ENCODE peak calls at places on chromosomes 13 and 19, in four cellular contexts. H, K, G and A are unnamed samples. For H3K4me1, the result is how much of the 10 kb centered on the place peaks cover.

GRCh38 chr13:40640845-40641458 is 25.5 kb downstream of the FOXO1 start:
- DNase-seq in H (no peak), K (no peak), G (no peak), A (no peak)

GRCh38 chr19:46596008-46596407 is 5.1 kb upstream of the CALM3 start:
- DNase-seq in H (no peak), K (no peak), G (no peak), A (no peak)

GRCh38 chr19:812049-812816 is 9.5 kb downstream of the PLPPR3 start:
- DNase-seq in H (peak), K (no peak), G (no peak), A (no peak)

GRCh38 chr13:91719033-91719432 is 320.6 kb downstream of the GPC5 start:
- DNase-seq in H (no peak), K (no peak), G (no peak), A (no peak)

GRCh38 chr13:114087430-114087829 is 45.0 kb downstream of the RASA3 start:
- DNase-seq in H (no peak), K (no peak), G (peak), A (peak)

GRCh38 chr19:1997353-1998233 is 17.9 kb downstream of the BTBD2 start:
- DNase-seq in H (no peak), K (no peak), G (no peak), A (no peak)

GRCh38 chr19:48195106-48195830 is 24.8 kb downstream of the ZSWIM9 start:
- DNase-seq in H (no peak), K (no peak), G (no peak), A (no peak)

GRCh38 chr13:77833331-77833863 is 85.2 kb downstream of the EDNRB start:
- DNase-seq in H (no peak), K (no peak), G (no peak), A (no peak)

GRCh38 chr19:4295972-4296771 is 6.0 kb downstream of the TMIGD2 start:
- DNase-seq in H (no peak), K (no peak), G (no peak), A (no peak)

GRCh38 chr13:77207943-77208342 is 119.0 kb downstream of the MYCBP2 start:
- DNase-seq in H (peak), K (no peak), G (no peak), A (no peak)

GRCh38 chr13:83824120-83824519 is 58.2 kb downstream of the SLITRK1 start:
- DNase-seq in H (no peak), K (no peak), G (no peak), A (no peak)

GRCh38 chr13:80117515-80117914 is 223.4 kb downstream of the SPRY2 start:
- DNase-seq in H (no peak), K (no peak), G (no peak), A (no peak)

GRCh38 chr19:48858984-48859710 is 9.3 kb downstream of the PLEKHA4 start:
- DNase-seq in H (peak), K (no peak), G (no peak), A (peak)

GRCh38 chr19:980133-980998 is 3.8 kb upstream of the WDR18 start:
- DNase-seq in H (peak), K (no peak), G (no peak), A (no peak)

GRCh38 chr19:34126966-34127365 is 45.3 kb upstream of the LSM14A start:
- DNase-seq in H (no peak), K (no peak), G (no peak), A (no peak)

GRCh38 chr19:49889687-49890348 is 6.9 kb downstream of the IL4I1 start:
- DNase-seq in H (peak), K (peak), G (no peak), A (peak)

GRCh38 chr19:750640-751423 is at the start of gene MISP:
- DNase-seq in H (no peak), K (peak), G (no peak), A (peak)

GRCh38 chr13:43087960-43088580 is 64.7 kb downstream of the DNAJC15 start:
- DNase-seq in H (no peak), K (no peak), G (no peak), A (no peak)

GRCh38 chr19:18029617-18030338 is 21.8 kb downstream of the ARRDC2 start:
- DNase-seq in H (no peak), K (no peak), G (no peak), A (no peak)

GRCh38 chr19:18114483-18114882 is 16.9 kb downstream of the MAST3 start:
- DNase-seq in H (no peak), K (no peak), G (no peak), A (no peak)

DNA sequence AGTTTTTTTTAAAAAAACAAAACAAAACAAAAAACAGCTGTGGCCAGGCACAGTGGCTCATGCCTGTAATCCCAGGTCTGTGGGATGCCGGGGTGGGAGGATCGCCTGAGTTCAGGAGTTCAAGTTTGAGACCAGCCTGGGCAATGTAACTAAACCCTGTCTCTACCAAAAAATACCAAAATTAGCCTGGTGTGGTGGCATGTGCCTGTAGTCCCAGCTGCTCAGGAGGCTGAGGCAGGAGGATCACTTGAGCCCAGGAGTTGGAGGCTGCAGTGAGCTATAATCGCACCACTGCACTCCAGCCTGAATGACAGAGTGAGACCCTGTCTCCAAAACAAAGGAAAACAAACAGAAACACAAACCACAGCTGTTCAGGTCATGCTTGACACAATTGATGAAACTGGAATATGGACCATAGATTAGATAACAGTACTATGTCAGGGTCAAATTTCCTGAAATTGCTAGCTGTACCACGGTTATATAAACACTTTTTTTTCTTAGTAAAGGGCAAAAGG is 6.9 kb upstream of the ANGPTL4 start:
- DNase-seq in H (no peak), K (no peak), G (no peak), A (no peak)
- TF ChIP-seq EP300 in H (no peak), K (no peak), G (no peak), A (no peak)

GRCh38 chr19:13005253-13005652 is 10.0 kb downstream of the NFIX start:
- DNase-seq in H (no peak), K (no peak), G (no peak), A (no peak)
- H3K4me1 ChIP-seq in H (under half), K (under half), G (half or more), A (half or more)

DNA sequence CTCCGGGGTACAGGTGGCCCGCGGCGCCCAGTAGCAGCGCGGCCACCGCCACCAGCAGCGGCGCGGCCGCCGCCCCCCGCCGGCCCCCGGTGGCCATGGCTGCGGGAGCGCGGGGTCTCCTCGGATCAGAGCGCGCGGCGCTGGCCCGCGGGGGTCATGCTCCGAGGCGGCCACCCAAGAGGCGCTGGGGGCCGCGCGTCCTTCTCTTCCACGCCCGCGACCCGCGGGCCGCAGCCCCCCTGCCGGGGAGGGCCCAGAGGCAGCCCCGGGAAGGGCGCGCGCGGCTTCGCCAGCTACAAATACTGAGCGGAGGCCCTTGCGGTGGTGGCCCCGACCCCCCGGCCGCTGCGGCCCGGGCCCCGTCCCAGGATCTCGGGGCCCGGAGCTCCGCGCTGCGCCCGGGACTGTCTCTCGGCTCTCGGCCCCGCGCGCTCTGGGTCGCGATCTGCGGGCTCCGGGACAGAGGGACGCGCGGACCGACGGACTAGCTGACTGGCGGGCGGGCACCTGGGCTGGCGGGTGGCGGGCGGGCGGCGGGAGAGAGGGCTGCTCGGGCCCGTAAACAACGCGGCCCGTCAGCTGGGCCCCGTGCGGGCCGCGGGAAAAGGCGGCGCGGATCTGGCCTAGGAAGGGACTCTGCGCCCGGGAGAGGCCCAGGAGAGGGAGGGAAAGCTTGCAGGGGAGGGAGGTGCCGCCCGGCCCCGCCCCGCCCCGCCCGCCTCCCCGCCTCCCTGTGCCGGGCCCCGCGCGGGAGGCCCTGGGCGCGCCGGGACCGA is at the start of gene INSR:
- DNase-seq in H (peak), K (peak), G (peak), A (peak)
- TF ChIP-seq EP300 in H (no peak), K (no peak), G (no peak), A (no peak)

GRCh38 chr13:51423766-51424165 is 29.1 kb downstream of the INTS6 start:
- DNase-seq in H (no peak), K (no peak), G (no peak), A (no peak)
- H3K4me1 ChIP-seq in H (under half), K (under half), G (under half), A (under half)

GRCh38 chr19:28155265-28155664 is 1057.7 kb downstream of the UQCRFS1 start:
- DNase-seq in H (no peak), K (no peak), G (no peak), A (no peak)
- TF ChIP-seq EP300 in H (no peak), K (no peak), G (no peak), A (no peak)

DNA sequence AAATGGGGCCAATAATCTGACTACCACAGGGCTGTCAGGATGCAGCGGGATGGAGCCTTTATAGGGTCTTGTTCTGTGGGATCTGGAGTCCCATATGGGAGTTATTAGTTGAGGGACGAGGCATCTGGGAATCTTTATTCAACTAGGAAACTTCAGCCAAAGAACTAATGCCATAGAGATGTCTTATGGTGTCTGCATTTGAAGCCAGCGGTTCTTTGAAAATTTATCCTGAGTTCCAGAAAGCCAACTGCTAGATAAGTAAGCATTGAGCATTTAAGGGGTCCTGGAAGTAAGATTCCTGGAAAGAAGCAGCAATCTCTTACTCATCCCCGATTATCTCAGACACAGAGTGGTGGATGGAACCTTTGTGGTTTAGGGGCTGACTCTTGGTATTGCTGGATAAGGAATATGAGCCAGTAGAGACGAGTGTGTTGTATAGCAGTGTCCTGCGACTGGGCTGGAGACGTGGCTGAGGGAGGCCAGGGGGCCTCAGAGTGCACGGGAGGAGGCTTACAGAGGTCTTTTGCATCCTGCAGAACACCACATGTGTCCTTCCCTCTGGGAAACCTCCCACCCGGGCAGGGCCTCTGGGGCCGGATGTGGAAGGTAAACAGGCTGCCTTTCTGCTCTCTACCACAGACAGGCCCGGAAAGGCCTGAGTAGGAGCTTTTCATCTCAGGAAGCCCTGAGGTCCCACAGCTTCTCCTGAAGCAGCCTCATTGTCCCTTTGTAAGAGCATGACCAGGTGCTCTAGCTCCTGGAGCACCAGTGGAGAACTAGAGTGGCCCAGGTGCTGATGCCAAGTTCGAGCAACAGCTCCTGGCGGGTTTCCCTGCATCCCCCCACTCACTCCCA is 28.8 kb downstream of the ACTN4 start:
- DNase-seq in H (peak), K (no peak), G (no peak), A (peak)
- H3K4me1 ChIP-seq in H (half or more), K (half or more), G (half or more), A (under half)

GRCh38 chr19:16078759-16079707 is 2.7 kb downstream of the TPM4 start:
- DNase-seq in H (peak), K (no peak), G (peak), A (peak)
- TF ChIP-seq EP300 in H (peak), K (no peak), G (peak), A (peak)